ENCODE peak calls at places on chromosomes 11 and 22, in four cellular contexts. One of them, this sample, is unnamed.

GRCh38 chr11:47109051-47109791 is 67.5 kb downstream of the ARFGAP2 start:
- DNase-seq in stimulated activated CD8-positive, alpha-beta memory T cell treated with anti-CD3 and anti-CD28 coated beads, Interleukin-7, amount 100 ng/mL, for 48 hours: no peak
- DNase-seq in HTR-8/SVneo: no peak
- DNase-seq in naive thymus-derived CD8-positive, alpha-beta T cell: no peak
- DNase-seq in this sample: no peak

GRCh38 chr11:127640822-127641485 is 640.4 kb upstream of the KIRREL3 start:
- DNase-seq in HTR-8/SVneo: no peak
- DNase-seq in stimulated activated CD8-positive, alpha-beta memory T cell treated with anti-CD3 and anti-CD28 coated beads, Interleukin-7, amount 100 ng/mL, for 48 hours: no peak
- DNase-seq in naive thymus-derived CD8-positive, alpha-beta T cell: no peak
- DNase-seq in this sample: no peak

GRCh38 chr22:40797427-40797826 is 21.7 kb downstream of the SLC25A17 start:
- DNase-seq in HTR-8/SVneo: no peak
- DNase-seq in naive thymus-derived CD8-positive, alpha-beta T cell: no peak
- DNase-seq in stimulated activated CD8-positive, alpha-beta memory T cell treated with anti-CD3 and anti-CD28 coated beads, Interleukin-7, amount 100 ng/mL, for 48 hours: no peak
- DNase-seq in this sample: no peak

GRCh38 chr11:115066111-115066660 is 387.9 kb downstream of the NXPE2 start:
- DNase-seq in HTR-8/SVneo: no peak
- DNase-seq in stimulated activated CD8-positive, alpha-beta memory T cell treated with anti-CD3 and anti-CD28 coated beads, Interleukin-7, amount 100 ng/mL, for 48 hours: no peak
- DNase-seq in naive thymus-derived CD8-positive, alpha-beta T cell: no peak
- DNase-seq in this sample: no peak

GRCh38 chr11:2874963-2875362 is 10.6 kb downstream of the CDKN1C start:
- DNase-seq in naive thymus-derived CD8-positive, alpha-beta T cell: no peak
- DNase-seq in HTR-8/SVneo: no peak
- DNase-seq in stimulated activated CD8-positive, alpha-beta memory T cell treated with anti-CD3 and anti-CD28 coated beads, Interleukin-7, amount 100 ng/mL, for 48 hours: no peak
- DNase-seq in this sample: no peak

GRCh38 chr11:64745219-64745522 is 1.2 kb upstream of the RASGRP2 start:
- DNase-seq in naive thymus-derived CD8-positive, alpha-beta T cell: no peak
- DNase-seq in HTR-8/SVneo: no peak
- DNase-seq in stimulated activated CD8-positive, alpha-beta memory T cell treated with anti-CD3 and anti-CD28 coated beads, Interleukin-7, amount 100 ng/mL, for 48 hours: no peak
- DNase-seq in this sample: no peak

GRCh38 chr11:61151545-61152252 is 9.5 kb downstream of the VPS37C start:
- DNase-seq in HTR-8/SVneo: no peak
- DNase-seq in naive thymus-derived CD8-positive, alpha-beta T cell: no peak
- DNase-seq in stimulated activated CD8-positive, alpha-beta memory T cell treated with anti-CD3 and anti-CD28 coated beads, Interleukin-7, amount 100 ng/mL, for 48 hours: no peak
- DNase-seq in this sample: no peak

GRCh38 chr11:94151311-94151710 is 22.7 kb downstream of the PANX1 start:
- DNase-seq in naive thymus-derived CD8-positive, alpha-beta T cell: no peak
- DNase-seq in HTR-8/SVneo: no peak
- DNase-seq in stimulated activated CD8-positive, alpha-beta memory T cell treated with anti-CD3 and anti-CD28 coated beads, Interleukin-7, amount 100 ng/mL, for 48 hours: no peak
- DNase-seq in this sample: no peak

GRCh38 chr11:134854391-134854991 is 442.4 kb upstream of the B3GAT1 start:
- DNase-seq in naive thymus-derived CD8-positive, alpha-beta T cell: no peak
- DNase-seq in stimulated activated CD8-positive, alpha-beta memory T cell treated with anti-CD3 and anti-CD28 coated beads, Interleukin-7, amount 100 ng/mL, for 48 hours: no peak
- DNase-seq in HTR-8/SVneo: no peak
- DNase-seq in this sample: no peak

GRCh38 chr11:27028653-27029052 is 12.0 kb upstream of the BBOX1 start:
- DNase-seq in stimulated activated CD8-positive, alpha-beta memory T cell treated with anti-CD3 and anti-CD28 coated beads, Interleukin-7, amount 100 ng/mL, for 48 hours: no peak
- DNase-seq in naive thymus-derived CD8-positive, alpha-beta T cell: no peak
- DNase-seq in HTR-8/SVneo: no peak
- DNase-seq in this sample: no peak

GRCh38 chr11:16776716-16777115 is 38.3 kb downstream of the C11orf58 start:
- DNase-seq in HTR-8/SVneo: no peak
- DNase-seq in naive thymus-derived CD8-positive, alpha-beta T cell: no peak
- DNase-seq in stimulated activated CD8-positive, alpha-beta memory T cell treated with anti-CD3 and anti-CD28 coated beads, Interleukin-7, amount 100 ng/mL, for 48 hours: no peak
- DNase-seq in this sample: no peak